ENCODE peak calls at places on chromosome X, in eight cellular contexts. O is fibroblast of lung, B is IMR-90, M is ascending aorta, D is upper lobe of right lung, U is AG09309, J is suprapubic skin, S is kidney epithelial cell. N is an unnamed sample.

GRCh38 chrX:123331349-123331748 is 147.3 kb downstream of the GRIA3 start:
- DNase-seq in O (no peak), B (no peak), M (no peak), D (no peak), U (no peak), J (no peak), S (no peak), N (no peak)

GRCh38 chrX:138986866-138987265 is 275.3 kb upstream of the FGF13 start:
- DNase-seq in O (no peak), B (no peak), M (no peak), D (no peak), U (no peak), J (no peak), S (peak), N (no peak)

GRCh38 chrX:135596495-135596894 is 76.0 kb downstream of the INTS6L start:
- DNase-seq in O (peak), B (peak), M (no peak), D (peak), U (no peak), J (no peak), S (no peak), N (peak)

GRCh38 chrX:65971151-65971550 is 68.7 kb downstream of the VSIG4 start:
- DNase-seq in O (no peak), B (no peak), M (no peak), D (no peak), U (no peak), J (no peak), S (no peak), N (no peak)

GRCh38 chrX:27590044-27590443 is at the start of gene DCAF8L2:
- DNase-seq in O (no peak), B (no peak), M (no peak), D (no peak), U (no peak), J (no peak), S (no peak), N (no peak)

GRCh38 chrX:45524296-45524695 is 323.6 kb upstream of the DIPK2B start:
- DNase-seq in O (peak), B (peak), M (no peak), D (no peak), U (no peak), J (no peak), S (no peak), N (peak)

GRCh38 chrX:143319526-143319925 is 197.7 kb downstream of the SPANXN3 start:
- DNase-seq in O (no peak), B (no peak), M (no peak), D (no peak), U (no peak), J (no peak), S (no peak), N (no peak)

GRCh38 chrX:83260288-83260687 is 247.8 kb upstream of the POU3F4 start:
- DNase-seq in O (no peak), B (no peak), M (no peak), D (no peak), U (no peak), J (no peak), S (no peak), N (no peak)

GRCh38 chrX:34734383-34734782 is 77.3 kb upstream of the TMEM47 start:
- DNase-seq in O (peak), B (peak), M (no peak), D (no peak), U (no peak), J (no peak), S (no peak), N (no peak)

GRCh38 chrX:23901065-23901464 is 6.7 kb downstream of the APOO start:
- DNase-seq in O (peak), B (peak), M (no peak), D (no peak), U (no peak), J (no peak), S (peak), N (peak)

GRCh38 chrX:27236681-27237080 is 226.5 kb downstream of the PPP4R3C start:
- DNase-seq in O (no peak), B (no peak), M (no peak), D (no peak), U (no peak), J (no peak), S (no peak), N (no peak)

GRCh38 chrX:18906286-18906685 is 77.6 kb downstream of the PHKA2 start:
- DNase-seq in O (no peak), B (no peak), M (no peak), D (no peak), U (no peak), J (no peak), S (no peak), N (no peak)

GRCh38 chrX:130834149-130834548 is 68.9 kb downstream of the ENOX2 start:
- DNase-seq in O (no peak), B (no peak), M (no peak), D (no peak), U (no peak), J (no peak), S (no peak), N (no peak)

GRCh38 chrX:13659057-13659456 is 6.1 kb downstream of the TCEANC start:
- DNase-seq in O (peak), B (peak), M (no peak), D (no peak), U (no peak), J (no peak), S (no peak), N (peak)

GRCh38 chrX:24231169-24231568 is 81.6 kb downstream of the ZFX start:
- DNase-seq in O (peak), B (peak), M (no peak), D (no peak), U (peak), J (no peak), S (peak), N (peak)

GRCh38 chrX:39201305-39201990 is 400.2 kb downstream of the MID1IP1 start:
- DNase-seq in O (no peak), B (no peak), M (no peak), D (no peak), U (no peak), J (no peak), S (peak), N (no peak)

GRCh38 chrX:130173190-130173895 is 1.6 kb downstream of the RAB33A start:
- DNase-seq in O (peak), B (peak), M (peak), D (no peak), U (peak), J (no peak), S (no peak), N (peak)

GRCh38 chrX:112819013-112819635 is 21.5 kb downstream of the AMOT start:
- DNase-seq in O (peak), B (peak), M (no peak), D (no peak), U (peak), J (no peak), S (peak), N (peak)

GRCh38 chrX:1453390-1453783 is 678 bp upstream of the ASMTL start:
- DNase-seq in O (no peak), B (no peak), M (no peak), D (no peak), U (no peak), J (peak), S (no peak), N (peak)

GRCh38 chrX:112820364-112821308 is 20.0 kb downstream of the AMOT start:
- DNase-seq in O (no peak), B (no peak), M (no peak), D (no peak), U (no peak), J (no peak), S (no peak), N (no peak)

GRCh38 chrX:135973548-135974278 is at the start of gene MMGT1:
- DNase-seq in O (peak), B (peak), M (peak), D (peak), U (peak), J (peak), S (peak), N (peak)

GRCh38 chrX:28581522-28581921 is 5.7 kb upstream of the IL1RAPL1 start:
- DNase-seq in O (no peak), B (no peak), M (no peak), D (no peak), U (no peak), J (no peak), S (no peak), N (no peak)

GRCh38 chrX:22110729-22111494 is 78.8 kb downstream of the PHEX start:
- DNase-seq in O (no peak), B (peak), M (no peak), D (no peak), U (no peak), J (no peak), S (no peak), N (peak)

GRCh38 chrX:2484721-2485459 is 15.9 kb downstream of the DHRSX start:
- DNase-seq in O (peak), B (peak), M (no peak), D (no peak), U (no peak), J (no peak), S (no peak), N (peak)

GRCh38 chrX:17601816-17602215 is 135.5 kb upstream of the SCML1 start:
- DNase-seq in O (no peak), B (no peak), M (no peak), D (no peak), U (no peak), J (no peak), S (no peak), N (no peak)

GRCh38 chrX:123860506-123860840 is 620 bp downstream of the XIAP start:
- DNase-seq in O (peak), B (no peak), M (no peak), D (no peak), U (no peak), J (no peak), S (no peak), N (no peak)

GRCh38 chrX:22314692-22315091 is 42.0 kb downstream of the CBLL2 start:
- DNase-seq in O (no peak), B (peak), M (no peak), D (no peak), U (no peak), J (no peak), S (no peak), N (no peak)

GRCh38 chrX:44025611-44026010 is 52.4 kb upstream of the NDP start:
- DNase-seq in O (peak), B (peak), M (no peak), D (no peak), U (no peak), J (no peak), S (no peak), N (peak)

GRCh38 chrX:155959018-155959587 is 38.4 kb upstream of the IL9R start:
- DNase-seq in O (no peak), B (no peak), M (no peak), D (no peak), U (no peak), J (no peak), S (no peak), N (no peak)

GRCh38 chrX:337331-337831 is 18.8 kb upstream of the GTPBP6 start:
- DNase-seq in O (no peak), B (no peak), M (no peak), D (peak), U (no peak), J (no peak), S (no peak), N (no peak)

GRCh38 chrX:40261955-40262596 is 164.3 kb upstream of the BCOR start:
- DNase-seq in O (peak), B (peak), M (no peak), D (peak), U (no peak), J (no peak), S (no peak), N (no peak)

GRCh38 chrX:133911816-133912495 is 73.4 kb downstream of the GPC3 start:
- DNase-seq in O (no peak), B (no peak), M (no peak), D (no peak), U (no peak), J (no peak), S (no peak), N (no peak)

GRCh38 chrX:39736219-39737211 is 361.2 kb downstream of the BCOR start:
- DNase-seq in O (peak), B (peak), M (peak), D (peak), U (peak), J (peak), S (no peak), N (peak)

GRCh38 chrX:153595859-153596857 is 2.8 kb downstream of the CCNQ start:
- DNase-seq in O (no peak), B (no peak), M (no peak), D (no peak), U (no peak), J (no peak), S (no peak), N (no peak)
- H3K4me3 ChIP-seq in O (no peak), B (no peak), M (no peak), D (no peak), U (no peak), J (no peak), S (no peak), N (no peak)

GRCh38 chrX:30572678-30573077 is 4.9 kb downstream of the TASL start:
- DNase-seq in O (no peak), B (no peak), M (no peak), D (no peak), U (no peak), J (no peak), S (no peak), N (no peak)
- TF ChIP-seq CTCF in O (no peak), B (no peak), M (no peak), D (no peak), U (no peak), J (no peak), S (no peak), N (no peak)

DNA sequence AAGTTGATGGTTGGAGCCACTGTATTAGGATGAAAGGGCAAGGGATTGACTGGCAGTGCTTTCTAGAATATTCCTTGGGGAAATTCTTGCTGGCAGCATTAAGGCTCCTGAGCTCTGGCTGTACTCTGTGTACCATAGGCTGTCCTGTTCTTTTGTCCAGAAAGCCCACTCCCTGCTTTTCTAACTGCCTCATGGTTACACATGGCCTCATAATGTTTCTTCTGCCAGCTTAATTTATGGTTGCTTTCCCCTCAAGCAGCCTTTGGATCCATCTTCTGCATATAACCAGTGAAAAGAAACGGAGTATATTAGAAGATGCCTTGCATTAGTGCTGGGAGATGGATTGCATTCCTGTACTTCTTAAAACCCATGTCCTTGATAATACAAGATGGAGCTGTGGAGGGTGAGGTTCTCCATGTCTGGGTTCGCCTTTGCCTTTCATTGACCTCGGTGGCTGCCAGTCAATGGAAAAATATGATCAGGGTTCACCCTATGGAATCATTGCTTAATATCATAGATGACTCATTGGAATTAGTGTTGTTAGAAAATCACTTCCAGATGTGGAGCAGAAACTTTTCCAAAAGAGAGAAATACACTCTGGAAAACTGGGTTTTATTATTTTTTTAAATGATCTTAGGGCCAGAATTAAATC is 24.7 kb downstream of the DOCK11 start:
- DNase-seq in O (peak), B (peak), M (no peak), D (no peak), U (no peak), J (no peak), S (no peak), N (peak)
- H3K4me3 ChIP-seq in O (peak), B (no peak), M (no peak), D (no peak), U (no peak), J (no peak), S (no peak), N (no peak)

GRCh38 chrX:102604327-102604726 is 5.0 kb downstream of the ARMCX5 start:
- DNase-seq in O (no peak), B (no peak), M (no peak), D (no peak), U (no peak), J (no peak), S (no peak), N (peak)

GRCh38 chrX:102599950-102600579 is 750 bp downstream of the ARMCX5 start:
- DNase-seq in O (peak), B (peak), M (no peak), D (no peak), U (no peak), J (no peak), S (no peak), N (peak)

GRCh38 chrX:102599084-102599949 is at the start of gene ARMCX5:
- DNase-seq in O (peak), B (peak), M (no peak), D (peak), U (peak), J (peak), S (peak), N (peak)
- TF ChIP-seq CTCF in O (no peak), B (no peak), M (peak), D (no peak), U (peak), J (no peak), S (no peak), N (no peak)

GRCh38 chrX:147875866-147876596 is 35.7 kb upstream of the FMR1 start:
- DNase-seq in O (no peak), B (no peak), M (no peak), D (no peak), U (no peak), J (no peak), S (no peak), N (no peak)
- H3K4me3 ChIP-seq in O (no peak), B (no peak), M (no peak), D (no peak), U (no peak), J (no peak), S (no peak), N (no peak)

GRCh38 chrX:121259170-121259569 is 211.8 kb downstream of the GLUD2 start:
- DNase-seq in O (no peak), B (no peak), M (no peak), D (no peak), U (no peak), J (no peak), S (no peak), N (no peak)

GRCh38 chrX:121256653-121257052 is 209.2 kb downstream of the GLUD2 start:
- DNase-seq in O (no peak), B (no peak), M (no peak), D (no peak), U (no peak), J (no peak), S (no peak), N (peak)

GRCh38 chrX:121258545-121258944 is 211.1 kb downstream of the GLUD2 start:
- DNase-seq in O (no peak), B (no peak), M (no peak), D (no peak), U (no peak), J (no peak), S (no peak), N (no peak)

GRCh38 chrX:121254336-121254735 is 206.9 kb downstream of the GLUD2 start:
- DNase-seq in O (no peak), B (no peak), M (no peak), D (no peak), U (no peak), J (no peak), S (no peak), N (peak)
- TF ChIP-seq CTCF in O (no peak), B (no peak), M (no peak), D (no peak), U (no peak), J (no peak), S (no peak), N (no peak)

GRCh38 chrX:47585273-47585672 is 3.0 kb downstream of the TIMP1 start:
- DNase-seq in O (no peak), B (no peak), M (no peak), D (no peak), U (no peak), J (no peak), S (no peak), N (no peak)

GRCh38 chrX:47583240-47583861 is 1.1 kb downstream of the TIMP1 start:
- DNase-seq in O (no peak), B (no peak), M (no peak), D (no peak), U (no peak), J (no peak), S (no peak), N (no peak)

GRCh38 chrX:47584714-47585113 is 2.5 kb downstream of the TIMP1 start:
- DNase-seq in O (no peak), B (no peak), M (no peak), D (no peak), U (no peak), J (no peak), S (no peak), N (no peak)

GRCh38 chrX:47579537-47579936 is 2.7 kb upstream of the TIMP1 start:
- DNase-seq in O (peak), B (peak), M (no peak), D (no peak), U (no peak), J (no peak), S (no peak), N (peak)

DNA sequence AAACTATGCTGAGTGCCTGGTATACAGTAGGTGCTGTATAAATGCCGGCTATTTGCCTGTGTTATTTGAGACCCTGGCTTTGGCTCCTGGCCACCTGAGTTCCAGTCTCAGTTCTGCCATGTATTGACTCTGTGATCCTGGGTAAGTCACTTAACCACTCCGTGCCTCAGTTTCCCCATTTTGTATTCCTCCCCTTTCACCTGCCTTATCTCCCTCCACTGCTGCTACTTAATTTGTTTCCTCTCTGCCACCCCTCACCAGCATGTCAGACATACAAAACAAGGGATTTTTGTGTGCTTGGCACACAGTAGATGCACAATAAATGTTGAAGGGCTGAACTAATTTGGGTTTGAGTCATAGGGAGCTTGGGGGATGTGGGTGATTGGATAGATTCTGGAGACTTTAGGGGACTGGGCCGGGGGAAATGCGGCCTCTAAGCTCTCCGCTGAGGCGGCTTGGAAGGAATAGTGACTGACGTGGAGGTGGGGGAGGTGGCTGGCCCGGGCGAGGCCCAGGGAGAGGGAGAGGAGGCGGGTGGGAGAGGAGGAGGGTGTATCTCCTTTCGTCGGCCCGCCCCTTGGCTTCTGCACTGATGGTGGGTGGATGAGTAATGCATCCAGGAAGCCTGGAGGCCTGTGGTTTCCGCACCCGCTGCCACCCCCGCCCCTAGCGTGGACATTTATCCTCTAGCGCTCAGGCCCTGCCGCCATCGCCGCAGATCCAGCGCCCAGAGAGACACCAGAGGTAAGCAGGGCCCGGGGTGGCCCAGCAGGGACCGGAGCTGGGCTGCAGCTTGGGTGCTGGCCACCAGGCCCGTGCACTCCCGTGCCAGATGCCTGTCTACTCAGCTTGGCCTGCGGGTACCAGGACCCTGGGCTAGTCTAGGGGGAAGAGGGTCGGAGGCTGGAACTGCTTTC is at the start of gene TIMP1:
- DNase-seq in O (peak), B (peak), M (peak), D (peak), U (peak), J (peak), S (peak), N (peak)
- H3K4me3 ChIP-seq in O (peak), B (peak), M (peak), D (peak), U (peak), J (peak), S (peak), N (peak)